ENCODE peak calls at places on chromosome 17, in seven cellular contexts. One of them, this sample, is unnamed.

GRCh38 chr17:73088561-73088960 is 3.9 kb downstream of the SLC39A11 start:
- DNase-seq in left ventricle myocardium inferior: no peak
- DNase-seq in PC-9: no peak
- DNase-seq in left lung: no peak
- DNase-seq in fibroblast of lung: no peak
- DNase-seq in CD4-positive, alpha-beta T cell: no peak
- DNase-seq in lung: no peak
- DNase-seq in this sample: no peak

GRCh38 chr17:65027305-65027704 is 29.2 kb downstream of the GNA13 start:
- DNase-seq in left ventricle myocardium inferior: no peak
- DNase-seq in PC-9: peak; percentile 47
- DNase-seq in left lung: no peak
- DNase-seq in fibroblast of lung: peak; percentile 76
- DNase-seq in CD4-positive, alpha-beta T cell: peak; percentile 30
- DNase-seq in lung: no peak
- DNase-seq in this sample: peak; percentile 81

GRCh38 chr17:27939489-27940465 is 46.6 kb upstream of the LYRM9 start:
- DNase-seq in left ventricle myocardium inferior: no peak
- DNase-seq in PC-9: no peak
- DNase-seq in left lung: no peak
- DNase-seq in fibroblast of lung: no peak
- DNase-seq in CD4-positive, alpha-beta T cell: no peak
- DNase-seq in lung: no peak
- DNase-seq in this sample: no peak

GRCh38 chr17:7213895-7214299 is 5.7 kb downstream of the DLG4 start:
- DNase-seq in left ventricle myocardium inferior: peak; percentile 52
- DNase-seq in PC-9: no peak
- DNase-seq in left lung: no peak
- DNase-seq in fibroblast of lung: peak; percentile 77
- DNase-seq in CD4-positive, alpha-beta T cell: no peak
- DNase-seq in lung: no peak
- DNase-seq in this sample: no peak

GRCh38 chr17:46202482-46202881 is 9.3 kb upstream of the KANSL1 start:
- DNase-seq in left ventricle myocardium inferior: no peak
- DNase-seq in PC-9: no peak
- DNase-seq in left lung: no peak
- DNase-seq in fibroblast of lung: no peak
- DNase-seq in CD4-positive, alpha-beta T cell: no peak
- DNase-seq in lung: no peak
- DNase-seq in this sample: no peak

GRCh38 chr17:47315451-47316266 is 8.1 kb upstream of the EFCAB13 start:
- DNase-seq in left ventricle myocardium inferior: no peak
- DNase-seq in PC-9: no peak
- DNase-seq in left lung: no peak
- DNase-seq in fibroblast of lung: peak; percentile 86
- DNase-seq in CD4-positive, alpha-beta T cell: peak; percentile 10
- DNase-seq in lung: no peak
- DNase-seq in this sample: peak; percentile 85

GRCh38 chr17:59154335-59154720 is 658 bp downstream of the SKA2 start:
- DNase-seq in left ventricle myocardium inferior: no peak
- DNase-seq in PC-9: peak; percentile 42
- DNase-seq in left lung: peak; percentile 81
- DNase-seq in fibroblast of lung: peak; percentile 51
- DNase-seq in CD4-positive, alpha-beta T cell: no peak
- DNase-seq in lung: peak; percentile 44
- DNase-seq in this sample: peak; percentile 66

GRCh38 chr17:77125432-77125901 is 15.3 kb upstream of the SEC14L1 start:
- DNase-seq in left ventricle myocardium inferior: no peak
- DNase-seq in PC-9: peak; percentile 80
- DNase-seq in left lung: no peak
- DNase-seq in fibroblast of lung: peak; percentile 99
- DNase-seq in CD4-positive, alpha-beta T cell: no peak
- DNase-seq in lung: no peak
- DNase-seq in this sample: peak; percentile 100

GRCh38 chr17:68381076-68381900 is 76.0 kb downstream of the WIPI1 start:
- DNase-seq in left ventricle myocardium inferior: no peak
- DNase-seq in PC-9: peak; percentile 30
- DNase-seq in left lung: no peak
- DNase-seq in fibroblast of lung: peak; percentile 94
- DNase-seq in CD4-positive, alpha-beta T cell: no peak
- DNase-seq in lung: peak; percentile 51
- DNase-seq in this sample: no peak

GRCh38 chr17:76986318-76986717 is 118.1 kb downstream of the MGAT5B start:
- DNase-seq in left ventricle myocardium inferior: no peak
- DNase-seq in PC-9: no peak
- DNase-seq in left lung: no peak
- DNase-seq in fibroblast of lung: no peak
- DNase-seq in CD4-positive, alpha-beta T cell: no peak
- DNase-seq in lung: no peak
- DNase-seq in this sample: no peak

GRCh38 chr17:81010935-81011334 is 19.3 kb downstream of the CHMP6 start:
- DNase-seq in left ventricle myocardium inferior: no peak
- DNase-seq in PC-9: no peak
- DNase-seq in left lung: no peak
- DNase-seq in fibroblast of lung: no peak
- DNase-seq in CD4-positive, alpha-beta T cell: no peak
- DNase-seq in lung: no peak
- DNase-seq in this sample: no peak

GRCh38 chr17:64723781-64724180 is 61.7 kb upstream of the SMURF2 start:
- DNase-seq in left ventricle myocardium inferior: no peak
- DNase-seq in PC-9: no peak
- DNase-seq in left lung: no peak
- DNase-seq in fibroblast of lung: peak; percentile 20
- DNase-seq in CD4-positive, alpha-beta T cell: no peak
- DNase-seq in lung: no peak
- DNase-seq in this sample: no peak

DNA sequence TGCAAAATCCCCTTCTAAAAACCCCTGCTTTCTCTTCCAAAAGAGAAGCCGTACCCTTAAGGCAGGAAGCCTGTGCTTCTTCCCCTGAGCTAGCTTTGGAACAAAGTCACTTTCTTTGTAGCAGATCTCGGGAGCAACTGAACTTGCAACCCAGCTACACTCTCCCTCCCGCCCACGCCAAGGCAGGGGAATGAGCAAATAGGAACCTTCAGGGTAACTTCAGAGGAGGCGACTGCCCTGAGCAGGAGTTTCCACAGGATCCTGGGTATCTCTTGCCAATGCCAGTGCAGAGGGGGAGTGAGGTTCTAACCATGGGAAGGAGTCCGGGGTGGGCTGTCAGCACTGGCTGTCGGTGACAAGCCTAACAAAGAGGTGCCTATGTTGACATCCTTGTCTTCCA is 5.9 kb upstream of the PIRT start:
- DNase-seq in left ventricle myocardium inferior: no peak
- DNase-seq in PC-9: no peak
- DNase-seq in left lung: no peak
- DNase-seq in fibroblast of lung: peak; percentile 0
- DNase-seq in CD4-positive, alpha-beta T cell: no peak
- DNase-seq in lung: no peak
- DNase-seq in this sample: no peak
- H3K27ac ChIP-seq in left ventricle myocardium inferior: no peak overlapping the region
- H3K27ac ChIP-seq in PC-9: no peak overlapping the region
- H3K27ac ChIP-seq in left lung: no peak overlapping the region
- H3K27ac ChIP-seq in fibroblast of lung: no peak overlapping the region
- H3K27ac ChIP-seq in CD4-positive, alpha-beta T cell: no peak overlapping the region
- H3K27ac ChIP-seq in lung: no peak overlapping the region
- H3K27ac ChIP-seq in this sample: no peak overlapping the region

DNA sequence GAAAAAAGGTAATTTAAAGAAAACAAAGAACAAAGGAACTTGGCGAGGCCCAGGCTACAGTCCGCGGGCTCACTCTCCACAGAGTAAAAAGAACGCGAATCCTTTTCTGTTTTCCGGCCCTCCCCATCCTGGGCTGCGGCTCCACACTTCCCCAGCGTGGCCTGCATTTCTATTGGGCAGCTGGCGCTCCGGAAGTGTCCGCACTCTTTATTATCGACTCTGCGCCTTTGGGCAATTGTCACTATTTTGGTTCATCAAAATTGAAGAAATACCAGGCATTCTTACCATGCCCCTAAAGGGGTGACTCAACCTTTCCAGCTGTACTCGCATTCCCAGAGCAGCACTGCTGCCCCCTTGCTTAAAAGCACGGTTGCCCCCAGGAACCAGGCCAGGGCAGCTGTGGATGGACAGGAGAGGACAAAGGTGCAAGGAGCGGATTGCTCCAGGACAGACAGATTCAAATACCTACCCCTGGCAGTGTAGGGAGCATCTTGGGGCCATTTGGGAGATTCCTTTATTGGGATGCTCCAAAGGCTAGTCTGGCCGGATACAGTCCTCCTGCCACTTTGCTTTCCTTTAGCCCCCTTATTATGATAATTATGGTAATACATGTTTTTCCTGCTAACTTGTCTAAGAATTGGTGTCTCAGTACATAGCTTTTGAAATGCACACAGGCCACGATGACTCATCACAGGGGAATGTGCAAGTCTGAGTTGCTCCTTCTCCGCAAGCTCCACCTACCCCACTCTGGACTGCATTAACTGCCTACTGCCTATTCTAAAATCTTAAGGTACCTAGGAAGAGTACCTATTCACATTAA is 985 bp upstream of the SLFN12 start:
- DNase-seq in left ventricle myocardium inferior: peak; percentile 56
- DNase-seq in PC-9: peak; percentile 77
- DNase-seq in left lung: peak; percentile 85
- DNase-seq in fibroblast of lung: peak; percentile 100
- DNase-seq in CD4-positive, alpha-beta T cell: peak; percentile 62
- DNase-seq in lung: peak; percentile 87
- DNase-seq in this sample: peak; percentile 97
- H3K27ac ChIP-seq in left ventricle myocardium inferior: peak overlapping the region; percentile 93
- H3K27ac ChIP-seq in PC-9: peak overlapping the region; percentile 44
- H3K27ac ChIP-seq in left lung: peak overlapping the region; percentile 91
- H3K27ac ChIP-seq in fibroblast of lung: peak overlapping the region; percentile 89
- H3K27ac ChIP-seq in CD4-positive, alpha-beta T cell: peak overlapping the region; percentile 51
- H3K27ac ChIP-seq in lung: peak overlapping the region; percentile 74
- H3K27ac ChIP-seq in this sample: peak overlapping the region; percentile 15

GRCh38 chr17:48504953-48505352 is 25.9 kb downstream of the HOXB1 start:
- DNase-seq in left ventricle myocardium inferior: no peak
- DNase-seq in PC-9: no peak
- DNase-seq in left lung: no peak
- DNase-seq in fibroblast of lung: no peak
- DNase-seq in CD4-positive, alpha-beta T cell: no peak
- DNase-seq in lung: no peak
- DNase-seq in this sample: no peak
- H3K27ac ChIP-seq in left ventricle myocardium inferior: no peak overlapping the region
- H3K27ac ChIP-seq in PC-9: peak overlapping the region; percentile 43
- H3K27ac ChIP-seq in left lung: no peak overlapping the region
- H3K27ac ChIP-seq in fibroblast of lung: no peak overlapping the region
- H3K27ac ChIP-seq in CD4-positive, alpha-beta T cell: no peak overlapping the region
- H3K27ac ChIP-seq in lung: no peak overlapping the region
- H3K27ac ChIP-seq in this sample: no peak overlapping the region

GRCh38 chr17:40178660-40179059 is 1.4 kb downstream of the RAPGEFL1 start:
- DNase-seq in left ventricle myocardium inferior: no peak
- DNase-seq in PC-9: no peak
- DNase-seq in left lung: no peak
- DNase-seq in fibroblast of lung: no peak
- DNase-seq in CD4-positive, alpha-beta T cell: no peak
- DNase-seq in lung: no peak
- DNase-seq in this sample: no peak
- H3K27ac ChIP-seq in left ventricle myocardium inferior: no peak overlapping the region
- H3K27ac ChIP-seq in PC-9: no peak overlapping the region
- H3K27ac ChIP-seq in left lung: no peak overlapping the region
- H3K27ac ChIP-seq in fibroblast of lung: no peak overlapping the region
- H3K27ac ChIP-seq in CD4-positive, alpha-beta T cell: no peak overlapping the region
- H3K27ac ChIP-seq in lung: no peak overlapping the region
- H3K27ac ChIP-seq in this sample: no peak overlapping the region

GRCh38 chr17:83125515-83126274 is 46.3 kb downstream of the METRNL start:
- DNase-seq in left ventricle myocardium inferior: no peak
- DNase-seq in PC-9: peak; percentile 42
- DNase-seq in left lung: peak; percentile 81
- DNase-seq in fibroblast of lung: no peak
- DNase-seq in CD4-positive, alpha-beta T cell: no peak
- DNase-seq in lung: no peak
- DNase-seq in this sample: no peak
- H3K27ac ChIP-seq in left ventricle myocardium inferior: no peak overlapping the region
- H3K27ac ChIP-seq in PC-9: no peak overlapping the region
- H3K27ac ChIP-seq in left lung: no peak overlapping the region
- H3K27ac ChIP-seq in fibroblast of lung: no peak overlapping the region
- H3K27ac ChIP-seq in CD4-positive, alpha-beta T cell: no peak overlapping the region
- H3K27ac ChIP-seq in lung: no peak overlapping the region
- H3K27ac ChIP-seq in this sample: no peak overlapping the region

GRCh38 chr17:75524269-75524970 is 1.1 kb upstream of the LLGL2 start:
- DNase-seq in left ventricle myocardium inferior: no peak
- DNase-seq in PC-9: no peak
- DNase-seq in left lung: no peak
- DNase-seq in fibroblast of lung: no peak
- DNase-seq in CD4-positive, alpha-beta T cell: no peak
- DNase-seq in lung: no peak
- DNase-seq in this sample: no peak
- H3K27ac ChIP-seq in left ventricle myocardium inferior: peak overlapping the region; percentile 82
- H3K27ac ChIP-seq in PC-9: no peak overlapping the region
- H3K27ac ChIP-seq in left lung: peak overlapping the region; percentile 76
- H3K27ac ChIP-seq in fibroblast of lung: no peak overlapping the region
- H3K27ac ChIP-seq in CD4-positive, alpha-beta T cell: no peak overlapping the region
- H3K27ac ChIP-seq in lung: no peak overlapping the region
- H3K27ac ChIP-seq in this sample: no peak overlapping the region

GRCh38 chr17:39198186-39198566 is 707 bp upstream of the CACNB1 start:
- DNase-seq in left ventricle myocardium inferior: no peak
- DNase-seq in PC-9: no peak
- DNase-seq in left lung: no peak
- DNase-seq in fibroblast of lung: no peak
- DNase-seq in CD4-positive, alpha-beta T cell: no peak
- DNase-seq in lung: no peak
- DNase-seq in this sample: no peak
- H3K27ac ChIP-seq in left ventricle myocardium inferior: peak overlapping the region; percentile 80
- H3K27ac ChIP-seq in PC-9: no peak overlapping the region
- H3K27ac ChIP-seq in left lung: peak overlapping the region; percentile 66
- H3K27ac ChIP-seq in fibroblast of lung: no peak overlapping the region
- H3K27ac ChIP-seq in CD4-positive, alpha-beta T cell: peak overlapping the region; percentile 63
- H3K27ac ChIP-seq in lung: no peak overlapping the region
- H3K27ac ChIP-seq in this sample: no peak overlapping the region

GRCh38 chr17:5584971-5585794 is 874 bp upstream of the NLRP1 start:
- DNase-seq in left ventricle myocardium inferior: peak; percentile 26
- DNase-seq in PC-9: no peak
- DNase-seq in left lung: no peak
- DNase-seq in fibroblast of lung: peak; percentile 93
- DNase-seq in CD4-positive, alpha-beta T cell: no peak
- DNase-seq in lung: no peak
- DNase-seq in this sample: peak; percentile 95
- H3K27ac ChIP-seq in left ventricle myocardium inferior: peak overlapping the region; percentile 92
- H3K27ac ChIP-seq in PC-9: peak overlapping the region; percentile 45
- H3K27ac ChIP-seq in left lung: peak overlapping the region; percentile 79
- H3K27ac ChIP-seq in fibroblast of lung: peak overlapping the region; percentile 89
- H3K27ac ChIP-seq in CD4-positive, alpha-beta T cell: peak overlapping the region; percentile 92
- H3K27ac ChIP-seq in lung: peak overlapping the region; percentile 34
- H3K27ac ChIP-seq in this sample: peak overlapping the region; percentile 69